ENCODE peak calls at places on chromosome 16, in eight cellular contexts. I is SK-N-SH, L is HCT116, E is GM12878, F is GM23338, D is HepG2, A is H1, V is K562. U is an unnamed sample.

GRCh38 chr16:29156511-29156910 is 171.7 kb downstream of the LAT start:
- DNase-seq in F (no peak), I (no peak), V (no peak), L (no peak), E (no peak), D (no peak), A (no peak), U (no peak)

GRCh38 chr16:1487395-1488053 is 1.2 kb downstream of the PTX4 start:
- DNase-seq in A (no peak), E (no peak), D (no peak), V (no peak), L (no peak), I (no peak), F (no peak), U (no peak)

GRCh38 chr16:55294947-55295346 is 29.1 kb upstream of the IRX6 start:
- DNase-seq in L (no peak), V (no peak), E (no peak), A (no peak), I (no peak), F (no peak), D (no peak), U (no peak)

GRCh38 chr16:1706386-1707192 is 594 bp downstream of the MAPK8IP3 start:
- DNase-seq in F (peak), V (peak), D (no peak), I (peak), L (no peak), A (no peak), E (no peak), U (no peak)

GRCh38 chr16:1509307-1510221 is 16.4 kb downstream of the TELO2 start:
- DNase-seq in F (no peak), D (no peak), V (no peak), E (no peak), I (no peak), A (no peak), L (no peak), U (peak)

GRCh38 chr16:89155184-89155679 is 16.3 kb upstream of the CDH15 start:
- DNase-seq in V (no peak), E (no peak), L (no peak), I (no peak), F (no peak), A (no peak), D (no peak), U (peak)

GRCh38 chr16:25905810-25906209 is 214.1 kb downstream of the HS3ST4 start:
- DNase-seq in D (no peak), F (no peak), I (no peak), V (peak), A (no peak), E (no peak), L (no peak), U (no peak)

GRCh38 chr16:59342669-59343068 is 608.6 kb upstream of the GOT2 start:
- DNase-seq in E (no peak), V (no peak), L (no peak), D (no peak), F (peak), A (no peak), I (no peak), U (no peak)

GRCh38 chr16:55566432-55567175 is at the start of gene CAPNS2:
- DNase-seq in L (no peak), V (peak), I (no peak), F (no peak), E (no peak), D (no peak), A (no peak), U (no peak)

GRCh38 chr16:68319185-68319908 is 8.5 kb downstream of the PRMT7 start:
- DNase-seq in I (no peak), E (no peak), D (no peak), A (no peak), F (no peak), V (no peak), L (no peak), U (no peak)

GRCh38 chr16:11253009-11253994 is 2.7 kb downstream of the SOCS1 start:
- DNase-seq in I (no peak), V (peak), L (no peak), D (no peak), E (no peak), F (no peak), A (no peak), U (no peak)

GRCh38 chr16:56362057-56362655 is 63.2 kb downstream of the AMFR start:
- DNase-seq in F (no peak), E (no peak), V (no peak), D (no peak), L (no peak), I (no peak), A (no peak), U (no peak)

GRCh38 chr16:57297856-57298255 is 13.4 kb upstream of the PLLP start:
- DNase-seq in A (no peak), I (no peak), D (no peak), L (no peak), V (peak), E (no peak), F (peak), U (no peak)

GRCh38 chr16:57167951-57168350 is 17.9 kb downstream of the PSME3IP1 start:
- DNase-seq in E (no peak), D (peak), L (peak), I (peak), V (peak), F (peak), A (no peak), U (peak)

GRCh38 chr16:1791943-1792812 is 1.3 kb downstream of the IGFALS start:
- DNase-seq in A (no peak), L (no peak), D (no peak), V (no peak), F (no peak), E (no peak), I (no peak), U (no peak)

GRCh38 chr16:58280846-58281301 is 14.0 kb downstream of the PRSS54 start:
- DNase-seq in D (no peak), A (no peak), I (no peak), V (no peak), E (no peak), L (no peak), F (peak), U (no peak)

GRCh38 chr16:65415460-65415859 is 293.6 kb upstream of the CDH11 start:
- DNase-seq in L (no peak), E (no peak), I (no peak), V (no peak), F (no peak), A (no peak), D (no peak), U (no peak)

GRCh38 chr16:51523400-51523799 is 372.3 kb upstream of the SALL1 start:
- DNase-seq in D (no peak), I (no peak), L (no peak), E (no peak), F (no peak), A (no peak), V (no peak), U (no peak)

GRCh38 chr16:50677351-50677750 is 3.8 kb downstream of the SNX20 start:
- DNase-seq in L (no peak), D (no peak), I (peak), F (peak), V (peak), E (no peak), A (no peak), U (no peak)

DNA sequence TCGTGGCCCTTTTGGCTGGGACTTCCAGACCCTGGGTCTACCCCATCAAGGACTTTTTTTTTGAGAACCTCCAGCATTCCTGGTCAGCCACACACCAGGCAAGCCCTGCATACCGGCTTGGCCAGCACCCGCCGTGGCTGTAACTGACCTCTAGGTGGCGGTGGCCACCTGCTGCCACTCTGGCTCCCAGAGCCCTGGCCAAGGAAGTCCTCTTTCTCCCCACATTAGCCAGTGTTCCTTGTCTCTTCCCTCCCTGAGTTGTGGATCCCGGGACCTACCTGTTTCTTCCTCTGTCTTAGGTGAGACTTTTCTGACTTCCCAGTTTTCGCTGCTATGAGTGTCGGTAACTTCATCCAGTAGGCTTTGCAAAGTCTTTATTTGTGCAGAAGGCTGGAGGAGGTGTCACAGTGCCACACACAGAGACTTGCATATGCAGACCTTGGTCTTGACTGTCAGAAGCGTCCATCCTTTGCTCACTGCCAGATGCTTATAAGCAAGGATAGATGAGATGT is 348.3 kb downstream of the CPPED1 start:
- DNase-seq in D (peak), I (peak), A (peak), L (peak), F (peak), E (no peak), V (peak), U (peak)
- TF ChIP-seq POLR2AphosphoS5 in D (no peak), I (no peak), A (no peak), L (no peak), F (no peak), E (no peak), V (no peak), U (no peak)

DNA sequence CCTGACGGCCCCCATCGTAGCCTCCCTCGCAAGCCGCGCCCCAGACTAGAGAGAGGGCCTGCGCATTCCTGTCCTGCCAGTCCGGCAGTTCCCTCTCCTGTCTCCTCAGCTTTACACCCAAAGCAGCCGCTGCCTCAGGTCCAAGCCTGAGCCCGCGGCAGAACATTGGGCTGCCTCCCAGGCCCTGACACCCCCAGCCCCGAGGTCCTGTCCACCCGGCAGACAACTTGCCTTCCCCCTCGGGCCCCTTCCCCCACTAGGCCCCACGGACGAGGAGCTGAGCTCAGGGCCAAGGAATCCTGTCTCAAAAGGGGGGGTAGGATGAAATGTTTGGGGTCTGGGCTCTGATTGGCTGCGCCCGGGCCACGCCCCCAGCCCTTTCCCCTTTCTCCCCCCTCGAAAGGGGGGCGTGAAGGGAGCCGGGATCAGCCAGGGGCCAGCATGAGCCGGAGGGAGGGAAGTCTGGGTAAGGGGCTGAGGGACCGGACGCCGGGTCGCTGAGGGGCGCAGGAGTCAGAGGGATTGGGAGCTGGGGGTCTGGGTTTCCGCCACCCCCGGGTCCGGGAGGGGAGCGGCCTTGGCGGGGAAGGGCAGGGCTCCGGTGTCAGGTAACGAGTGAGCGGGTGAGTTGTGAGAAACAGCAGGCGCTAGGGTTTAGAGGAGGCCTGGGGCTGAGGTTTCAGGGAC is at the start of gene CTF1:
- DNase-seq in I (peak), L (peak), F (peak), A (no peak), D (peak), E (no peak), V (peak), U (peak)
- H2AFZ ChIP-seq in I (peak), L (peak), F (peak), A (peak), D (peak), E (peak), V (peak), U (peak)

GRCh38 chr16:85619089-85619850 is 6.1 kb downstream of the GSE1 start:
- DNase-seq in D (no peak), V (no peak), L (no peak), I (no peak), A (no peak), F (no peak), E (no peak), U (no peak)

GRCh38 chr16:85616608-85617311 is 3.6 kb downstream of the GSE1 start:
- DNase-seq in E (peak), F (no peak), A (no peak), I (peak), V (peak), L (no peak), D (no peak), U (no peak)

GRCh38 chr16:85618509-85618908 is 5.4 kb downstream of the GSE1 start:
- DNase-seq in V (no peak), E (no peak), A (no peak), I (no peak), L (no peak), D (no peak), F (no peak), U (no peak)

GRCh38 chr16:85615852-85616607 is 2.9 kb downstream of the GSE1 start:
- DNase-seq in F (peak), I (peak), V (peak), D (peak), E (peak), L (peak), A (no peak), U (peak)

GRCh38 chr16:85617948-85618347 is 4.8 kb downstream of the GSE1 start:
- DNase-seq in L (no peak), F (no peak), E (no peak), V (no peak), A (no peak), D (no peak), I (no peak), U (no peak)
- TF ChIP-seq POLR2AphosphoS5 in L (no peak), F (no peak), E (no peak), V (no peak), A (no peak), D (no peak), I (no peak), U (no peak)

GRCh38 chr16:84014570-84015327 is 27.8 kb downstream of the SLC38A8 start:
- DNase-seq in D (no peak), L (no peak), F (no peak), A (no peak), I (no peak), V (no peak), E (no peak), U (no peak)

GRCh38 chr16:84013787-84014569 is 28.6 kb downstream of the SLC38A8 start:
- DNase-seq in F (peak), D (peak), I (peak), A (peak), L (peak), E (peak), V (peak), U (peak)

GRCh38 chr16:84018710-84019109 is 23.9 kb downstream of the SLC38A8 start:
- DNase-seq in D (no peak), A (no peak), E (no peak), V (no peak), F (no peak), L (no peak), I (no peak), U (no peak)

GRCh38 chr16:84015399-84015798 is 27.2 kb downstream of the SLC38A8 start:
- DNase-seq in V (no peak), I (no peak), A (no peak), L (no peak), F (no peak), E (no peak), D (no peak), U (no peak)

DNA sequence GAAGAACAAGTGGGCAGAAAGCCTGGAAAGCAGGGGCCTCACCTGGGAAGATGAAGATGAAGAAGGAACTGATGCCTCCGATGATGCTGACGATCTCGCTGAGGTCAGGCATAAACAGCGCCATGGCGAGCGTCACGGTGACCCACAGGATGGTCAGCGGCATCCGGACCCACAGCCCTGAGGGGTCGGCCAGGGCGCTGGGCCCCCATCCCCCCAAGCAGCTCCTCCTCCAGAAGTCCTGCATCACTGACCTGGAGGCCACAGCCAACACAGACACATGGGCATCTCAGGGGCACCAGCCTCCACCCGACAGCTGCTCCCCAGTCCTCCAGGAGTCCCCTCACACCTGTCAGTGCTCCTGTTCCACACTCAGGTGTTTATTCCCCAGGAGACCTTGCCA is 26.1 kb downstream of the SLC38A8 start:
- DNase-seq in F (no peak), D (no peak), E (no peak), I (no peak), L (no peak), A (no peak), V (no peak), U (no peak)
- H2AFZ ChIP-seq in F (no peak), D (no peak), E (no peak), I (no peak), L (no peak), A (no peak), V (no peak), U (no peak)

DNA sequence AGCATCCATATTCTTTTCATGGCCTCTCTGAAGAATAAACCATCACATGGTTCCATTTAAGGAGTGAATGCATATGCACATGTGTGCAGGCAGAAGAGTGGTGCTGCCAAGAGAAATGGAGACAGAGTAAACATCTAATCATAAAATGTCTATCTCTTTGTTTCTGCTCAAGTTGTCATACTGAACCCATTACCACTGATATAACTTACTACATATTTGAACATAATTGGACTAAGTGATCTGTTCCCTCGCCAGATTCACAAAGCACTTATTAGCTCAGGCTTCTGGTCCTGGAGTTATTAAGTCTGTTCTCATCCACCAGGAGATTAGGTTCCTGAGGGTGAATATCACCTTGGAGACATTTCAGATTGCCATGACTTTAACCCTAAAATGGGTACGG is 72.3 kb upstream of the XYLT1 start:
- DNase-seq in L (no peak), F (no peak), I (peak), E (no peak), D (no peak), A (no peak), V (no peak), U (no peak)
- TF ChIP-seq POLR2AphosphoS5 in L (no peak), F (no peak), I (no peak), E (no peak), D (no peak), A (no peak), V (no peak), U (no peak)

U was measured in endothelial cell of umbilical vein.